ENCODE peak calls at places on chromosomes 3 and 15, in six cellular contexts. L is endodermal cell, B is suprapubic skin, A is GM12878, Q is mammary epithelial cell, O is lower lobe of right lung. T is an unnamed sample.

GRCh38 chr3:12541625-12542024 is 3.7 kb downstream of the MKRN2OS start:
- DNase-seq in L (peak; percentile 84), A (no peak), O (no peak), B (no peak), Q (peak; percentile 16), T (no peak)

GRCh38 chr3:62325896-62326295 is 47.5 kb downstream of the FEZF2 start:
- DNase-seq in B (no peak), A (no peak), Q (no peak), O (no peak), L (no peak), T (no peak)

GRCh38 chr3:195849322-195850074 is 37.8 kb upstream of the MUC4 start:
- DNase-seq in A (no peak), L (no peak), Q (no peak), B (no peak), O (no peak), T (no peak)

GRCh38 chr15:84716036-84716732 is at the start of gene SEC11A:
- DNase-seq in Q (peak; percentile 97), A (peak; percentile 85), O (peak; percentile 97), L (peak; percentile 99), B (peak; percentile 97), T (peak; percentile 98)

GRCh38 chr15:70271422-70272088 is 173.8 kb upstream of the TLE3 start:
- DNase-seq in L (peak; percentile 81), O (no peak), Q (peak; percentile 93), B (no peak), A (no peak), T (no peak)

GRCh38 chr3:186746008-186746407 is 28.8 kb downstream of the KNG1 start:
- DNase-seq in A (no peak), O (peak; percentile 74), Q (peak; percentile 14), L (peak; percentile 79), B (no peak), T (peak; percentile 72)

GRCh38 chr3:112365035-112365434 is 32.1 kb downstream of the CD200 start:
- DNase-seq in Q (peak; percentile 29), B (no peak), L (no peak), A (no peak), O (no peak), T (no peak)

GRCh38 chr3:44848634-44849033 is 13.1 kb upstream of the TMEM42 start:
- DNase-seq in O (no peak), L (no peak), A (no peak), B (no peak), Q (no peak), T (no peak)

GRCh38 chr3:65732060-65732933 is 306.4 kb downstream of the MAGI1 start:
- DNase-seq in Q (peak; percentile 52), B (no peak), L (peak; percentile 59), O (no peak), A (peak; percentile 3), T (no peak)

GRCh38 chr3:180409170-180409569 is 192.8 kb upstream of the TTC14 start:
- DNase-seq in O (no peak), B (no peak), Q (peak; percentile 64), A (no peak), L (no peak), T (no peak)

GRCh38 chr3:58588030-58588614 is 10.9 kb upstream of the FAM107A start:
- DNase-seq in B (no peak), Q (no peak), L (peak; percentile 92), O (no peak), A (no peak), T (no peak)

GRCh38 chr15:99980791-99981190 is 247.6 kb upstream of the LYSMD4 start:
- DNase-seq in L (no peak), O (no peak), A (no peak), Q (no peak), B (no peak), T (no peak)

GRCh38 chr15:59371458-59372351 is 966 bp downstream of the MYO1E start:
- DNase-seq in A (no peak), Q (peak; percentile 66), B (no peak), L (peak; percentile 69), O (peak; percentile 61), T (peak; percentile 76)

GRCh38 chr3:113614402-113614801 is 82.0 kb downstream of the USF3 start:
- DNase-seq in A (no peak), O (no peak), Q (no peak), L (no peak), B (no peak), T (no peak)

GRCh38 chr3:129662230-129662629 is 55.8 kb upstream of the PLXND1 start:
- DNase-seq in Q (peak; percentile 29), O (no peak), A (no peak), B (no peak), L (no peak), T (no peak)

GRCh38 chr3:47628426-47628825 is 49.8 kb upstream of the CSPG5 start:
- DNase-seq in A (no peak), O (no peak), Q (no peak), L (no peak), B (no peak), T (no peak)

GRCh38 chr3:12476238-12476897 is 7.9 kb upstream of the TSEN2 start:
- DNase-seq in L (no peak), B (no peak), A (no peak), Q (no peak), O (no peak), T (no peak)

DNA sequence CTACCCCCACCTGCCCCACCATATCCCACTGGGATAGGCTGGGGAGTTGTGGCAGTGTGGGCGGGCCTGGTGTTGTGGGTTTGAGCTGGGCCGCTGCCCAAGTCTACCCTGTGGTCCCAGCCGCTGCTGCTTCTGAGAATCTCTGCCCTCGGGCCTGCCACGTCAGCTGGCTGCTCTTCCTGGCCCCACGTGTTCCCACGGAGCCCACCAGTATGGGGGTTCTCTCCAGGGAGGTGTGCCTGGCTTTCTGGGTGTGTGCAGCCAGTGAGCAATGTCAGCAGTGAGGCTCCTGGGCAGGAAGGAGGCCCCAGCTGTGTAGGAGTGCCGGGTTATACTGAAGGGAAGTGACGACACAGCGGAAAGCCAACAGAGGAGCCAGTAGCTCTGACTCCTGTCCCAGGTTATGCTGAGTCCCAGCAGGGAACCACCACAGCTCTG is 10.5 kb downstream of the GNAI2 start:
- DNase-seq in Q (peak; percentile 99), B (no peak), O (peak; percentile 74), L (peak; percentile 87), A (no peak), T (peak; percentile 74)
- H3K4me1 ChIP-seq in Q (peaks cover 75% of the 10 kb centered on the region), B (peaks cover 99% of the 10 kb centered on the region), O (peaks cover 100% of the 10 kb centered on the region), L (peaks cover 19% of the 10 kb centered on the region), A (peaks cover 47% of the 10 kb centered on the region), T (peaks cover 100% of the 10 kb centered on the region)

DNA sequence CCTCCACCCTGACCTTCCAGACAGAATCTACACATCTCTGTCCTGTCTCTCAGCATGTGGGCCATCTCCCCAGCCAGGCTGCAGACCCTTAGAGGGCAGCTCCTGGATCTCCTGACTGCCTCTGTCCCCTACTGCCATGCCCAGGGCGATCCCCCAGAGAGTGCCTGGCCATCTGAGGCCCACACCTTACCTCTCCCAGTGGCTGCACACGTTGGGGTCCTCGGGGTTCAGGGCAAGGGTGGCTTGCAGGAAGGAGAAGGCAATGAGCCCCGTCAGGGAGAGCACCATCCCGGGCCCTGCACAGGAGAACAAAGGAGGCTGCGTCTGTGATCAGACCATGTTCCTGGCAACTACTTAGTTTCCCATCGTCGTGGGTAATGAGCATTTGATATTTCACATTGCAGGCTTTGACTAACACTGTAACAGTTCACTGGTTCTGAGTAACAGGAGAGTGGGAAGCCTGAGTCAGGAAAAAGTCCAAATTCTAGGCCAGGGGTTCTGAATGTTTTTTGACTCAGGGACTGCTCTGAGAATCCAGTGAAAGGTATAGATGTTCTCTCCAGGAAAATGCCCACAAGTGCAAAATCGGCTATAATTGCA is 125.3 kb downstream of the MEGF11 start:
- DNase-seq in B (no peak), L (no peak), A (no peak), O (no peak), Q (no peak), T (no peak)
- H3K9me3 ChIP-seq in B (no peaks in the 10 kb centered on the region), L (no peaks in the 10 kb centered on the region), A (no peaks in the 10 kb centered on the region), O (no peaks in the 10 kb centered on the region), Q (no peaks in the 10 kb centered on the region), T (no peaks in the 10 kb centered on the region)

DNA sequence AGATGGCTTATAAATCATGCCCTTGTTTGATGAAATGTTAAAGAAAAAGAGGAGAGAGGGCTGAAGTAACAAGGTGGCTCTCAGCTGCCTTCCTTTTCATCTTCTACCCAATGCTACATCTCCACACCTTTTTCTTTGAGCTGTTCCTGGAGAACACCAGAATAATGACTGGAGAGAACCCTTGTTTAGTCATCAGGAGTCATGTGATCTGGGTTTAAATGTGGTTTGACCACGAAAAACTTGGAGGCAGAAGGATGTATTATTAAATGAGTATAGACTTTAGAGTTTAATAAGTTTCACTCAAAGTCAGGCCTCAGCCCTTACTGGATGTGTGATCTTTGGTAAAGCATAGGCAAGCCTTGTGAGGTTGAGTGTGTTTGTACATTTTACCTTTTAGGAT is 230.3 kb upstream of the TBL1XR1 start:
- DNase-seq in L (no peak), B (no peak), O (no peak), Q (peak; percentile 77), A (no peak), T (no peak)
- H3K27ac ChIP-seq in L (no peak overlapping the region), B (no peak overlapping the region), O (no peak overlapping the region), Q (no peak overlapping the region), A (peak overlapping the region; percentile 5), T (no peak overlapping the region)

DNA sequence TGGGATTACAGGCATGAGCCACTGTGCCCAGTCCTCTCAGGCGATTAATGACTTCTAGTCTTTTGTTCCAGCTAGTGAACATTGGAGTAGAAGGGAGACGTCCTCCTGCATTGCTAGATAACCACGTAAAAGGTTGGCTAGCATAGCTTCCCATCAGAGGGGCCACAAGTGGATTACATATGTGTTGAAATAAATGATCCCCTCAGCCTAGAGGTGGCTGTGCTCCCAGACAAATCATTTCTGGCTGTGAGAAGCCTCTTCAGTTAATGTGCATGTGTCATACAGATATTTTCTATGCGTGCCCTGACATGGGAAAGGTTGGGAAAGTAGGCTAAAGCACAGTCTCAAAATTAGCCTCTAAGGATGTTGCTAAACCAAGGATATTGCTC is 17.7 kb downstream of the USP3 start:
- DNase-seq in B (no peak), O (no peak), Q (peak; percentile 82), L (no peak), A (no peak), T (no peak)
- H3K4me1 ChIP-seq in B (peaks cover 90% of the 10 kb centered on the region), O (peaks cover 87% of the 10 kb centered on the region), Q (peaks cover 48% of the 10 kb centered on the region), L (peaks cover 7% of the 10 kb centered on the region), A (peaks cover 12% of the 10 kb centered on the region), T (peaks cover 64% of the 10 kb centered on the region)

DNA sequence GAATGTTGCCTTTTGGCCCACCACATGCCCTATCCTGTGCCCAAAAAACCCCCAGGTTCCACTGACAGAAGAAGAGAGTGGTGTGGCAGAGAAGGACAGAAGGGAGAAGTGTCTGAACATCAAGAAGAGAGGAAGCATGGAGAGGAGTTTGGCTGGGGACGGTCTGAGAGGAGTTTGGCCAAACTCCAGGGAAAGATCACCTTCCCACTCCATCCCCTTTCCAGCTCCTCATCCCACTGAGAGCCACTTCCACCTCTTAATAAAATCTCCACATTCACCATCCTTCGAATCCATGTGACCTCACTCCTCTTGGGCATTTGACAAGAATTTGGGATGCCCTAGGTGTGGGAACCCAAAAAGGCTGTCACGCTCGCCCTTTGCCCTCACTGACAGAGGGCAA is 311.6 kb upstream of the GRM7 start:
- DNase-seq in O (no peak), B (no peak), L (no peak), A (no peak), Q (no peak), T (no peak)
- H3K9me3 ChIP-seq in O (peaks cover 6% of the 10 kb centered on the region), B (peaks cover 15% of the 10 kb centered on the region), L (peaks cover 19% of the 10 kb centered on the region), A (no peaks in the 10 kb centered on the region), Q (peaks cover 10% of the 10 kb centered on the region), T (no peaks in the 10 kb centered on the region)

GRCh38 chr3:189689625-189690024 is 58.4 kb downstream of the TP63 start:
- DNase-seq in O (no peak), L (no peak), A (no peak), B (no peak), Q (peak; percentile 59), T (no peak)
- H3K27ac ChIP-seq in O (no peak overlapping the region), L (no peak overlapping the region), A (no peak overlapping the region), B (no peak overlapping the region), Q (no peak overlapping the region), T (no peak overlapping the region)

GRCh38 chr3:149019581-149019980 is 28.2 kb downstream of the GYG1 start:
- DNase-seq in A (no peak), Q (no peak), B (no peak), L (no peak), O (no peak), T (no peak)
- H3K4me1 ChIP-seq in A (no peaks in the 10 kb centered on the region), Q (peaks cover 30% of the 10 kb centered on the region), B (peaks cover 7% of the 10 kb centered on the region), L (no peaks in the 10 kb centered on the region), O (peaks cover 5% of the 10 kb centered on the region), T (no peaks in the 10 kb centered on the region)